ENCODE peak calls at places on chromosomes 2 and 18, in five cellular contexts. C is pancreas, F is GM06990, V is cardiac fibroblast, N is body of pancreas. A is an unnamed sample.

GRCh38 chr2:104849618-104850097 is 4.3 kb upstream of the POU3F3 start:
- DNase-seq in F (no peak), N (peak), V (peak), C (peak), A (peak)

GRCh38 chr2:118016911-118017310 is 3.0 kb upstream of the CCDC93 start:
- DNase-seq in V (peak), C (no peak), F (no peak), N (no peak), A (no peak)

GRCh38 chr2:101113441-101114267 is 37.5 kb downstream of the TBC1D8 start:
- DNase-seq in C (no peak), N (peak), V (peak), F (no peak), A (no peak)

GRCh38 chr18:46337206-46337710 is 233.1 kb downstream of the HAUS1 start:
- DNase-seq in V (no peak), F (no peak), C (no peak), N (no peak), A (no peak)

GRCh38 chr2:169276045-169276444 is 86.3 kb downstream of the LRP2 start:
- DNase-seq in N (no peak), F (no peak), C (no peak), V (peak), A (no peak)

GRCh38 chr2:203799905-203800304 is 67.7 kb upstream of the CTLA4 start:
- DNase-seq in N (no peak), V (no peak), F (peak), C (no peak), A (peak)

GRCh38 chr18:6203791-6204190 is 210.9 kb downstream of the L3MBTL4 start:
- DNase-seq in N (peak), F (no peak), V (no peak), C (peak), A (no peak)

GRCh38 chr18:69958422-69958821 is 10.7 kb upstream of the CD226 start:
- DNase-seq in V (no peak), F (no peak), C (no peak), N (no peak), A (no peak)

GRCh38 chr18:41373612-41374011 is 581.4 kb upstream of the PIK3C3 start:
- DNase-seq in C (no peak), F (no peak), N (no peak), V (no peak), A (no peak)

GRCh38 chr2:28533021-28533420 is 37.2 kb downstream of the PLB1 start:
- DNase-seq in V (no peak), F (no peak), C (no peak), N (no peak), A (no peak)

GRCh38 chr18:76995896-76996295 is 136.7 kb downstream of the MBP start:
- DNase-seq in F (no peak), C (no peak), V (no peak), N (no peak), A (no peak)

GRCh38 chr2:237581751-237582746 is 8.5 kb downstream of the RAB17 start:
- DNase-seq in V (peak), N (peak), F (no peak), C (peak), A (peak)

GRCh38 chr2:1538663-1539062 is 125.4 kb downstream of the TPO start:
- DNase-seq in C (no peak), V (peak), F (no peak), N (no peak), A (no peak)

GRCh38 chr2:11967946-11968465 is 221.6 kb downstream of the LPIN1 start:
- DNase-seq in V (peak), N (no peak), C (no peak), F (no peak), A (no peak)

GRCh38 chr18:23380001-23380550 is 73.0 kb upstream of the RIOK3 start:
- DNase-seq in F (no peak), N (no peak), V (peak), C (no peak), A (no peak)

GRCh38 chr2:183696028-183696427 is 571.8 kb downstream of the NUP35 start:
- DNase-seq in C (no peak), F (no peak), N (no peak), V (no peak), A (no peak)

GRCh38 chr2:205808493-205809121 is 126.3 kb downstream of the NRP2 start:
- DNase-seq in C (no peak), V (no peak), N (no peak), F (no peak), A (no peak)

GRCh38 chr2:85712261-85712660 is 18.1 kb downstream of the GNLY start:
- DNase-seq in N (no peak), C (no peak), F (no peak), V (no peak), A (no peak)

GRCh38 chr2:96090181-96090500 is 26.2 kb downstream of the ADRA2B start:
- DNase-seq in N (no peak), V (no peak), C (peak), F (no peak), A (no peak)

GRCh38 chr2:12107849-12108420 is 361.5 kb downstream of the LPIN1 start:
- DNase-seq in N (peak), F (no peak), C (peak), V (peak), A (no peak)

DNA sequence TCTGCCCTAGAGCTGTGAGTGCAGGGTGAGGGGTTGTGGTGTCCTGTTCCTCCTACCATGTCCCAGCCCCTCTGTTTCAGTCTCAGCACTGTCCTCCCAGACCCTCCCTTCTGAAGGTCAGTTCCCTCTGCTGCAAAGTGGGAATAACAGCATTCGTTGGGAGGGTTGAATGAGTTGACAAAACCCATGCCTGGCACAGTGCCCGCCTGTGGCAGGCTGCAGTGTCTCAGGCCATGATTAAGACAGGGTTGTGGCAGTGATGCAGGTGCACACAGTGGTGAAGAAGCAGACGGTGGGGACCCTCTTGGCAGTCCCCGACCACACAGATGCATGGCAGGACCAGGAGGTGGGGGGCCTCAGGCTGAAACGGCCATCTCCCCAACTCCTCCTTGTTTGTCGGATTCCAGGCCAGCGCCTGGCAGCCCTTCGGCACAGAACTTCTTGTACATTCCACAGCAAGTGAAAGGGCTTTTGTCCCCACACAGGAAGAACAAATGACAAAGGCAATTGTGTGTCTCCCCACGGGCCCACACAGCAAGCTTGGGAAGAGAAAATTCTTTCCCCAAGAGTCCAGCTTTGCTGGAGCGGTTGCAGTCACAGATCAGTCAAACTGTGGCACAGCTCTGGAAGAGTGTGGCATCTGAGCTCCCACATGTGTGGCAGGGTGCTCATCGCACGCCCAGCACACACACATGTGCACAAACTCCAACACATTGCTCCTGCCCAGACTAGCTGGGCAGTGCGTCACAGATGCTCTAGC is 92.0 kb upstream of the MSH2 start:
- DNase-seq in F (no peak), C (peak), V (no peak), N (peak), A (no peak)
- TF ChIP-seq CTCF in F (no peak), C (no peak), V (no peak), N (no peak), A (no peak)

GRCh38 chr2:133421516-133422324 is 146.5 kb downstream of the NCKAP5 start:
- DNase-seq in V (no peak), N (peak), C (peak), F (no peak), A (peak)
- TF ChIP-seq CTCF in V (no peak), N (no peak), C (no peak), F (no peak), A (no peak)

GRCh38 chr2:18855027-18855426 is 265.7 kb upstream of the NT5C1B start:
- DNase-seq in F (no peak), C (no peak), N (no peak), V (peak), A (no peak)
- TF ChIP-seq CTCF in F (peak), C (no peak), N (peak), V (peak), A (no peak)

DNA sequence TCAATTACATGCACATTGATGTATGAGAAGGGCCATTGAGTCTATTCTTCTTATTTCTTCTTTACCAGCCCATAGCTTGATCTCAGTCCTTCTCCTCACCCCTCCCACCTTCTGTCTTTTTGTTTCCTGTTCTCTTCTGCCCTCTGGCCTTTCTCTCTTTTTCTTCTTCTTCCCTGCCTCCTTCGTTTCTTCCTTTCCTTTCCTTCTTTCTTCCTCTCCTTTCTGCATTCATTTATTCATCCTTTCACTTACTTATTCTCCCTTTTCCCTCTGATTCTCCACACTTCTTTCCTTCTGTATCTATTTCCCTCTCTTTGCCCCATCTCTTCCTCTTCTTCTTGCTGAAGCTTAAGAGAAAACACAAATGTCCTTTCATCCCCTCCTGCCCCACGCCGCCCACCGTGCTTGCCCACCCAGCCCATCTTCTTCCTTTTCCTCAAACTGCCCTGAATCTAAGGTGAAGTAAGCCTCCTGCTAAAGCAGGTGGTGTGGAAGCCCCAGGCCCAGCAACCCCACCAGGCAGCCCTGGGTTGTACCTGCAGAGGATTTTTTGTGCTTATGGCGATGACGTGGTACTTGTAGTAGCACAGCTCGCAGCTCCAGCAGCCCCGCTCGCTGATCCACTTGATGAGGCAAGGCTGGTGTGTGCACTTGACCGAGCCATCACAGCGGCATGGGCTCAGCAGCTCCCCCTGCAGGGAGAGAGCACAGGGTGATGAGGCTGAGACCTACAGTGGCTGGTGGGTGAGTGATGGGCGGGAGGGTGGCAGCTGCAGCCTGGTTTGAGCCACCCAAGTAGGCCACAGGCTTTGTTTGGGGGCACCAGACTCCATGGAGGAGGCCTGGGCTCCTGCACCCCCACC is 89.0 kb downstream of the MARCHF4 start:
- DNase-seq in V (no peak), C (no peak), F (peak), N (no peak), A (peak)
- TF ChIP-seq CTCF in V (peak), C (no peak), F (peak), N (no peak), A (peak)

A was measured in GM20000.